ENCODE peak calls at places on chromosomes 7 and 10, in five cellular contexts. G, X, I, R and J are unnamed samples. For H3K4me1, the result is how much of the 10 kb centered on the place peaks cover.

GRCh38 chr7:2452074-2452507 is 24.1 kb downstream of the GRIFIN start:
- DNase-seq in G (no peak), X (no peak), I (peak), R (no peak), J (no peak)

GRCh38 chr7:55127622-55128081 is 108.8 kb downstream of the EGFR start:
- DNase-seq in G (no peak), X (no peak), I (peak), R (no peak), J (no peak)

GRCh38 chr7:80127412-80128150 is 7.0 kb upstream of the GNAI1 start:
- DNase-seq in G (peak), X (peak), I (peak), R (no peak), J (no peak)

GRCh38 chr10:116772901-116773300 is 30.5 kb upstream of the HSPA12A start:
- DNase-seq in G (no peak), X (no peak), I (no peak), R (no peak), J (no peak)

GRCh38 chr10:124629842-124630241 is 114.3 kb downstream of the FAM53B start:
- DNase-seq in G (no peak), X (no peak), I (no peak), R (no peak), J (no peak)

GRCh38 chr7:39271386-39271785 is 293.7 kb downstream of the POU6F2 start:
- DNase-seq in G (no peak), X (peak), I (no peak), R (peak), J (no peak)

GRCh38 chr7:134905375-134905774 is 80.9 kb upstream of the AGBL3 start:
- DNase-seq in G (no peak), X (no peak), I (peak), R (no peak), J (no peak)

GRCh38 chr7:587769-588168 is 68.1 kb upstream of the PDGFA start:
- DNase-seq in G (no peak), X (no peak), I (peak), R (no peak), J (no peak)

GRCh38 chr7:1620835-1621234 is 49.2 kb upstream of the ELFN1 start:
- DNase-seq in G (no peak), X (no peak), I (no peak), R (no peak), J (no peak)

GRCh38 chr7:100799037-100799896 is 28.1 kb downstream of the EPHB4 start:
- DNase-seq in G (peak), X (peak), I (peak), R (peak), J (peak)

GRCh38 chr7:133955208-133955607 is 171.9 kb upstream of the LRGUK start:
- DNase-seq in G (no peak), X (no peak), I (no peak), R (no peak), J (no peak)

GRCh38 chr7:98294798-98295382 is 13.4 kb downstream of the BRI3 start:
- DNase-seq in G (peak), X (peak), I (peak), R (peak), J (peak)

GRCh38 chr10:97596101-97597055 is 6.9 kb downstream of the C10orf62 start:
- DNase-seq in G (no peak), X (no peak), I (peak), R (peak), J (peak)

GRCh38 chr7:27739301-27739913 is 555 bp upstream of the TAX1BP1 start:
- DNase-seq in G (no peak), X (no peak), I (no peak), R (no peak), J (no peak)

GRCh38 chr10:100614416-100614815 is 78.7 kb downstream of the HIF1AN start:
- DNase-seq in G (no peak), X (peak), I (no peak), R (no peak), J (no peak)

GRCh38 chr7:26958834-26959233 is 94.4 kb upstream of the SKAP2 start:
- DNase-seq in G (no peak), X (no peak), I (peak), R (peak), J (peak)

GRCh38 chr7:139457153-139457946 is 26.1 kb downstream of the KLRG2 start:
- DNase-seq in G (no peak), X (no peak), I (peak), R (peak), J (peak)

GRCh38 chr7:142528608-142529408 is 220.5 kb upstream of the PRSS1 start:
- DNase-seq in G (no peak), X (no peak), I (no peak), R (no peak), J (no peak)

GRCh38 chr7:54080525-54080924 is 461.6 kb upstream of the VSTM2A start:
- DNase-seq in G (no peak), X (no peak), I (no peak), R (no peak), J (no peak)

GRCh38 chr10:61786728-61787127 is 114.8 kb upstream of the ARID5B start:
- DNase-seq in G (no peak), X (no peak), I (peak), R (no peak), J (peak)

GRCh38 chr10:69791812-69792211 is 9.9 kb upstream of the COL13A1 start:
- DNase-seq in G (no peak), X (no peak), I (no peak), R (no peak), J (no peak)

GRCh38 chr7:27100601-27101187 is 1.8 kb downstream of the HOXA2 start:
- DNase-seq in G (no peak), X (peak), I (no peak), R (no peak), J (no peak)

GRCh38 chr7:17598846-17599245 is 300.4 kb downstream of the AHR start:
- DNase-seq in G (no peak), X (no peak), I (no peak), R (no peak), J (peak)

GRCh38 chr10:13956826-13957225 is 370.1 kb downstream of the PRPF18 start:
- DNase-seq in G (no peak), X (no peak), I (peak), R (no peak), J (no peak)

GRCh38 chr7:105589221-105590077 is 8.2 kb upstream of the EFCAB10 start:
- DNase-seq in G (peak), X (peak), I (peak), R (peak), J (peak)

GRCh38 chr10:15112657-15113056 is 15.5 kb downstream of the RPP38 start:
- DNase-seq in G (peak), X (no peak), I (no peak), R (peak), J (no peak)

GRCh38 chr7:1732072-1732471 is 62.0 kb downstream of the ELFN1 start:
- DNase-seq in G (no peak), X (no peak), I (no peak), R (no peak), J (no peak)

GRCh38 chr7:116172353-116172752 is 38.0 kb upstream of the TES start:
- DNase-seq in G (no peak), X (no peak), I (peak), R (no peak), J (no peak)

GRCh38 chr7:22942191-22942590 is 71.7 kb downstream of the HYCC1 start:
- DNase-seq in G (no peak), X (peak), I (no peak), R (no peak), J (no peak)

GRCh38 chr10:3774814-3775670 is 10.0 kb downstream of the KLF6 start:
- DNase-seq in G (peak), X (no peak), I (peak), R (peak), J (peak)

GRCh38 chr10:28020080-28020860 is 21.4 kb upstream of the ODAD2 start:
- DNase-seq in G (no peak), X (no peak), I (no peak), R (no peak), J (no peak)

DNA sequence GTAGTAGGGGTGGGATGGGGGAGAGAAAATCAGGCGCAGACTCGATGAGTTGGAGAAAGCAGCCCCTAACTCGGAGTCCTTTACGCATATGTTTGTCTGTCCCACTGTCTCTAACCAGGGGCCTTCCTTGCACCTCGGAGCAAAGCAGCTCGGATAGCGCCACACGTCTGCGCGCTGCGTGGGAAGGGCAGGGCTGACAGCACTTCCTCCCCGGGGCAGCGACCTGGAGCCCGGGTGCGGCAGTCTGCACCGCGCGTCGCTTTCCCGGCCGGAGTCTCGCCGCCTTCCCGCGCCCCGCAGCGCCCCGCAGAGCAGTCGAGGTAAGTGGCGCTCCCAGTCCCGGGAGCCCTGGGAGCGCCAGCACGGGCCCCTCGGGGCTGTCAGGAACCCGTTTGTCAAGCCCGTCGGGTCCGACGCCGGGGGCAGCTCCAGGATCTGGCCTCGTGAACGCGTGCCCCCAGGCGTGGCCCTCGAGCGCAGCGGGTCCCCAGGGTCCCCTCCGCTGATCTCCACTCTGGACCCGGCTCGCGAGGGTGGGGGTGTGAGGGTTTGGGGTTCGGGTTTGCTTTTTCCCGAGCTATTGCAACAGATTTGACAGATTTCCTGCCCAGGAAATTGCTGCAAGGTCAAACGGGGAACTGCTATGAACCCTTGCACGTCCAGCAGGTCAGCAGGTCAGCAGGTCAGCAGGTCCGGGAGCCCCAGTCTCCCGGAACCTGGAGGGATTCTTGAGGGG is 561 bp downstream of the APBB1IP start:
- DNase-seq in G (peak), X (peak), I (no peak), R (no peak), J (no peak)
- H3K27ac ChIP-seq in G (no peak), X (no peak), I (no peak), R (peak), J (no peak)

DNA sequence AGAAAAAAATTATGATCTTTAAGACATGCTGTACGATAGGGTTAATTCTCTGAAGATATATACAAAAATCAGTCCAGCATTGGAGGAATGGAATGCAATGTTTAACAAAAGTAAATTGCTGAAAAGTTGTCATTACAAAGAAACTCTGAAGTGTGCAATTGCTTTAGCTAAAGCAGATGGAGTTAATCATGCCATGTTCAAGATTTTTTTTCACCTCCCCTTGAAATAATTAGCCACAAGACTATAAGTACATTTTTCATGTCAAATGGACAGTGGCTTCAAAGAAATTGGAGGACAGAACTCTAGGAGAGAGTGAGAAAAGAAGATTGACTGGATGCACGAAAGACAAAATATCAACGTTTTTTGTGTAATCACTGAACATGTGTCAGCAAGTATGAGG is 63.1 kb upstream of the MEOX2 start:
- DNase-seq in G (no peak), X (no peak), I (no peak), R (no peak), J (no peak)
- H3K4me1 ChIP-seq in G (under half), X (under half), I (under half), R (under half), J (under half)

GRCh38 chr7:4196121-4196819 is 485.8 kb upstream of the FOXK1 start:
- DNase-seq in G (no peak), X (no peak), I (no peak), R (no peak), J (no peak)

GRCh38 chr7:4198301-4198700 is 483.8 kb upstream of the FOXK1 start:
- DNase-seq in G (no peak), X (no peak), I (no peak), R (no peak), J (no peak)

GRCh38 chr7:4191525-4191924 is 490.6 kb upstream of the FOXK1 start:
- DNase-seq in G (no peak), X (no peak), I (no peak), R (no peak), J (no peak)

GRCh38 chr7:4191046-4191445 is 491.0 kb upstream of the FOXK1 start:
- DNase-seq in G (no peak), X (no peak), I (no peak), R (no peak), J (no peak)

GRCh38 chr7:4195650-4196049 is 486.4 kb upstream of the FOXK1 start:
- DNase-seq in G (no peak), X (no peak), I (no peak), R (no peak), J (no peak)
- H3K27ac ChIP-seq in G (no peak), X (no peak), I (no peak), R (no peak), J (no peak)

DNA sequence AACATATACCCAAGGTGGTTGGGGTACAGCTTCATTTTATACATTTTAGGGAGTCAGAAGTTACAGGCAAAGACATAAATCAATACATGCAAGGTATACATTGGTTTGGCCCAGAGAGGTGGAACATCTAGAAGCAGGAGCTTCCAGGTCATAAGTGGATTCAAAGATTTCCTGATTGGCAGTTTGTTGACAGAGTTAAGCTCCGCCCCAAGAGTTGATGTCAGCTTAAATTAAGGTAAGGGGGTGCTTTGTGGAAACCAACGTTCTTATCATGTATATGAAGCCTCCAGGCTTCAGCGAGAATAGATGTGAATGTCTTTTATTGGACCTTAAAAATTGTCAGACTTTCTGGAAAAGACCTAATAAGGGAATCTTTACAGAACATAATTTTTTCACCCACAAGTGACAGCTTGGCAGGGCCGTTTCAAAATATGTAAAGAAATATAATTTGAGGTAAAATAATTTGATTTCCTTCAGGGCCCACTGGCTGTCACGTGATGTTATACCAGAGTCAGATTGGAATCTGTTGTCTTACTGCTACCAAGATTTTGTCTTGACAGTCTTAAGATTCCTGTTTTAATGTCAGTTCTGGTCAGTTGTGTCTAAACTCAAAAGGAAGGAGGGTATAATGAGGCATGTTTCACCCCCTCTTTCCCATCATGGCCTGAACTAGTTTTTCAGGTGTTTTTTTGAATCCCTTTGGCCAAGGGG is 6.3 kb upstream of the PANK1 start:
- DNase-seq in G (no peak), X (no peak), I (no peak), R (no peak), J (no peak)
- H3K4me1 ChIP-seq in G (under half), X (under half), I (under half), R (under half), J (under half)

GRCh38 chr10:119831656-119832055 is 41.0 kb downstream of the MCMBP start:
- DNase-seq in G (no peak), X (no peak), I (no peak), R (no peak), J (no peak)

GRCh38 chr10:119829429-119829828 is 43.2 kb downstream of the MCMBP start:
- DNase-seq in G (no peak), X (no peak), I (no peak), R (no peak), J (no peak)

GRCh38 chr10:119824299-119824698 is 48.3 kb downstream of the MCMBP start:
- DNase-seq in G (no peak), X (no peak), I (no peak), R (no peak), J (no peak)

GRCh38 chr10:119826777-119827176 is 45.9 kb downstream of the MCMBP start:
- DNase-seq in G (no peak), X (no peak), I (no peak), R (no peak), J (no peak)

GRCh38 chr10:119827430-119827829 is 45.2 kb downstream of the MCMBP start:
- DNase-seq in G (no peak), X (no peak), I (no peak), R (no peak), J (no peak)
- H3K27ac ChIP-seq in G (no peak), X (peak), I (no peak), R (no peak), J (no peak)

GRCh38 chr10:119538632-119539358 is 3.7 kb downstream of the RGS10 start:
- DNase-seq in G (no peak), X (no peak), I (no peak), R (no peak), J (no peak)

GRCh38 chr10:119541046-119541445 is 1.5 kb downstream of the RGS10 start:
- DNase-seq in G (no peak), X (no peak), I (peak), R (no peak), J (no peak)

GRCh38 chr10:119541459-119542356 is 811 bp downstream of the RGS10 start:
- DNase-seq in G (no peak), X (no peak), I (peak), R (no peak), J (no peak)

GRCh38 chr10:119539359-119539651 is 3.2 kb downstream of the RGS10 start:
- DNase-seq in G (no peak), X (no peak), I (no peak), R (no peak), J (no peak)

DNA sequence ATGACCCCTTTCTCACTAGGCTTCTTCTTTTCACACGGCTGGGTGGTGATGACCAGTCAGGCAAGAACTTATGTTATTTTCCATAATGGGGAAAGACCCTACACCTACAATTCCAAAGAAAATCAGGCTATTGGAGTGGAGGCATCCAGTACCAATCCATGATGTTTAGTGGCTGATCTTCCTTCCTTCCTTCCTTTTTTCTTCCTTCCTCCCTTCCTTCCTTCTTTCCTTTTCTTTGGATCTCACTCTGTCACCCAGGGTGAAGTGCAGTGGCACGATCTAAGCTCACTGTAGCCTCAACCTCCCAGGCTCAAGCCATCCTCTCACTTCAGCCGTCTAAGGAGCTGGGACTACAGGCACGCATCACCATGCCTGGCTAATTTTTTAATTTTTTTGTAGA is 2.5 kb downstream of the RGS10 start:
- DNase-seq in G (no peak), X (no peak), I (no peak), R (no peak), J (no peak)
- H3K4me1 ChIP-seq in G (under half), X (under half), I (under half), R (under half), J (under half)

GRCh38 chr10:113326160-113327111 is 226.4 kb upstream of the HABP2 start:
- DNase-seq in G (peak), X (peak), I (peak), R (peak), J (peak)
- H3K27ac ChIP-seq in G (no peak), X (peak), I (peak), R (peak), J (no peak)

GRCh38 chr10:133279961-133280283 is 3.3 kb upstream of the ADAM8 start:
- DNase-seq in G (no peak), X (no peak), I (no peak), R (no peak), J (no peak)

GRCh38 chr10:133277993-133278576 is 1.4 kb upstream of the ADAM8 start:
- DNase-seq in G (no peak), X (no peak), I (no peak), R (no peak), J (no peak)

GRCh38 chr10:133277277-133277992 is 767 bp upstream of the ADAM8 start:
- DNase-seq in G (no peak), X (no peak), I (no peak), R (no peak), J (no peak)

GRCh38 chr10:133279266-133279960 is 2.7 kb upstream of the ADAM8 start:
- DNase-seq in G (no peak), X (no peak), I (peak), R (no peak), J (no peak)

GRCh38 chr10:133278577-133279265 is 2.1 kb upstream of the ADAM8 start:
- DNase-seq in G (no peak), X (no peak), I (peak), R (no peak), J (peak)
- H3K4me1 ChIP-seq in G (under half), X (under half), I (half or more), R (under half), J (under half)

DNA sequence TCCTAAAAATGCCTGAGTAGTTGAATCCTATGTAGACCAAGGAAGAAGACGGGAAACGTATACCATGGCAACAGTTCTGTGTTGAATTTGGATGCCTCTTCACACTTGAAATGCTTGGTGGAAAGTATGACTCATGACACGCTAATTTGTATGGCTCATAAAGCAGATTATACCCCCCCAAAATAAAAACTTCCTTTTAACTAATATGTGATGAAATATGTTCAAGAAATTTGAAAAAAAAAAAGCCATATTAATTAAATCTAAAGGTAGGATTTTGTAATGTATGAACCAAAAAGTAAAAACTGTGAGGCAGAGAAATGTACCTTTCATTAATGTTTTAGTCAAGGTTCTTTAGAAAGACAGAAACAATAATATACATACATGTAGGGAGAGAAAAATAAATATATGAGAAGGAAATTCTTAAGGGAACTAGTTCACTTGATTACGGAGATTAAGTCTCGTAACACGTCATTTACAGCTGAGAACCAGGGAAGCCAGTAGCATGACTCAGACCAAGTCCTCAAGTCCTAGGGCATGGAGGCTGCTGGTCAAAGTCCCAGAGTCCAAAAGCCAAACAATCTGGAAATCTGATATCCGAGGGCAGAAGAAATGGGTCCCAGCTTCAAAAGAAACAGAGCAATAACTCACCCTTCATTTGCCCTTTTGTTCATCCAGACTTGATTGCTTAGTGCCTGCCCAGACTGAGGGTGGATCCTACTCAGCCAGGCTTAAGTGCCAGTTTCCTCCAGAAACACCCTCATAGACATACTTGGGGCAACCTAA is 485.1 kb downstream of the SEMA3D start:
- DNase-seq in G (no peak), X (peak), I (peak), R (peak), J (peak)
- H3K27ac ChIP-seq in G (no peak), X (no peak), I (peak), R (peak), J (no peak)